ENCODE peak calls at places on chromosomes 5 and 9, in four cellular contexts. F, Y, B and G are unnamed samples.

GRCh38 chr5:137580030-137580429 is 80.9 kb upstream of the SPOCK1 start:
- DNase-seq in Y (no peak), F (no peak), B (peak; percentile 15), G (no peak)

GRCh38 chr9:126471084-126471611 is 142.6 kb upstream of the LMX1B start:
- DNase-seq in F (no peak), B (no peak), Y (no peak), G (no peak)

GRCh38 chr5:82320971-82321370 is 42.8 kb upstream of the RPS23 start:
- DNase-seq in Y (no peak), F (no peak), B (no peak), G (no peak)

GRCh38 chr9:72882117-72882775 is 70.6 kb downstream of the ALDH1A1 start:
- DNase-seq in F (no peak), Y (no peak), B (no peak), G (no peak)

GRCh38 chr9:92607773-92608172 is 62.2 kb downstream of the IPPK start:
- DNase-seq in Y (peak; percentile 33), B (no peak), F (peak; percentile 27), G (no peak)

GRCh38 chr9:116978155-116978554 is 291.1 kb downstream of the TRIM32 start:
- DNase-seq in B (no peak), F (no peak), Y (no peak), G (no peak)

GRCh38 chr5:170836226-170836625 is 25.6 kb upstream of the RANBP17 start:
- DNase-seq in Y (no peak), F (no peak), B (no peak), G (no peak)

GRCh38 chr5:105745111-105745510 is 1925.6 kb downstream of the EFNA5 start:
- DNase-seq in B (no peak), F (no peak), Y (no peak), G (no peak)

GRCh38 chr5:124735169-124735858 is 11.1 kb downstream of the ZNF608 start:
- DNase-seq in F (no peak), B (no peak), Y (no peak), G (no peak)

GRCh38 chr5:36683821-36684434 is 77.5 kb downstream of the SLC1A3 start:
- DNase-seq in B (no peak), Y (no peak), F (no peak), G (no peak)

GRCh38 chr9:16058131-16058549 is 505.3 kb downstream of the CCDC171 start:
- DNase-seq in Y (no peak), F (no peak), B (no peak), G (peak; percentile 23)